ENCODE peak calls at places on chromosomes 6 and 20, in seven cellular contexts. H, G, S, T, U, B and D are unnamed samples.

GRCh38 chr6:7042056-7042653 is 65.6 kb upstream of the RREB1 start:
- DNase-seq in B (peak), T (no peak), U (no peak), S (no peak), H (peak), G (no peak), D (no peak)

GRCh38 chr6:36443951-36444428 is 1.2 kb downstream of the KCTD20 start:
- DNase-seq in U (peak), S (peak), T (no peak), H (no peak), B (no peak), G (peak), D (no peak)

GRCh38 chr6:117482240-117483003 is at the start of gene DCBLD1:
- DNase-seq in T (peak), S (peak), B (peak), H (peak), G (peak), U (peak), D (peak)

GRCh38 chr6:9360881-9361280 is 925.5 kb upstream of the SLC35B3 start:
- DNase-seq in B (no peak), G (no peak), H (no peak), T (no peak), S (no peak), U (no peak), D (no peak)

GRCh38 chr6:39841923-39842322 is 49.7 kb downstream of the DAAM2 start:
- DNase-seq in H (no peak), G (no peak), U (no peak), T (no peak), B (no peak), S (no peak), D (no peak)

GRCh38 chr6:148523051-148523450 is 180.4 kb downstream of the SASH1 start:
- DNase-seq in T (no peak), H (peak), S (no peak), B (no peak), U (no peak), G (no peak), D (no peak)

GRCh38 chr20:36754656-36755222 is 8.8 kb upstream of the NDRG3 start:
- DNase-seq in T (peak), G (peak), H (peak), B (peak), S (peak), U (peak), D (no peak)

GRCh38 chr6:3011158-3011557 is 11.5 kb downstream of the NQO2 start:
- DNase-seq in U (no peak), S (no peak), B (no peak), G (no peak), H (no peak), T (no peak), D (no peak)

GRCh38 chr6:89244237-89244985 is 27.3 kb upstream of the GABRR1 start:
- DNase-seq in G (no peak), T (no peak), S (no peak), H (no peak), U (no peak), B (no peak), D (no peak)

DNA sequence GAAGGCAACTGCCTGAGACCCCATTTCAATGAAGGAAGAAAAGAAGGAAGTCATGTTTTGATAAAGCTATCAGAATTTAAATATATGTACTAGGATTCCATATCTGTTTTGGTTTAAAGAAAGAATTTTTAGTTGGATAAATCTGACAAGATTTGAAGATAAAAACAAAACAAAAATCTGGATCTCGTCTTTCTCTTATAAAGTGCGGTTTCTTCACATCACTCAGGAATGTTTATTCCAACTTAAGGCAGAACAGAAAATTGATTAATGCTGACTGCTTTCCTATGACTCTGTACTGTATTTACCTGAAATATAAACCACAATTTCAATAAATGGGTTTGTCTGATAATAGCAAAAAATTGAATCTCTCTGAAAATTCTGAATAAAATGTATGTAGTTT is 439.7 kb downstream of the RFPL4B start:
- DNase-seq in H (no peak), B (no peak), S (no peak), T (no peak), G (no peak), U (no peak), D (no peak)
- TF ChIP-seq CTCF in H (no peak), B (no peak), S (no peak), T (no peak), G (no peak), U (no peak), D (no peak)

DNA sequence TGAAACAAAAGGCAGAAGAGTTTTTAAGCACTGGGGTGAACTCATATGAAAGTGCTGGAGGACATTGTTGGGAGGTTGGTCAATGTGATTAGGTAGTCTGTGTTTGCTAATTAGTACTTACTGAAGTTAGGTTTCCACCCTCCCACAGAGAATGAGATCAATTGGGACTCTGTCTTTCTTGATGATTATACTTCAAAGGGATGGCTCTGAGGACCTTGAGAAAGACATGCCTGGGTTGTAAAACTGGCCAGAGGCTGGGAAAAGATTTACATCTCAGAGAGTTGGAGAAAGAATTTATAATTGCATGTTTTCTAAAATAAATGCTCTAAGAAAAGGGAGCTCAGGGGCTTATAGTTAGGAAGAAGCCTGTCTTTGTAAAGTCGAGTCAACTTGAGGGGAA is 74.0 kb downstream of the CD109 start:
- DNase-seq in B (no peak), S (no peak), G (no peak), H (no peak), T (no peak), U (no peak), D (no peak)
- TF ChIP-seq CTCF in B (no peak), S (no peak), G (no peak), H (no peak), T (no peak), U (no peak), D (no peak)

GRCh38 chr6:139107051-139107450 is 27.8 kb upstream of the HECA start:
- DNase-seq in T (no peak), H (no peak), U (no peak), B (no peak), S (no peak), G (no peak), D (no peak)
- TF ChIP-seq CTCF in T (no peak), H (no peak), U (no peak), B (no peak), S (no peak), G (no peak), D (no peak)

GRCh38 chr20:49915118-49915379 is 280 bp downstream of the SPATA2 start:
- DNase-seq in S (no peak), U (no peak), B (no peak), G (no peak), H (no peak), T (no peak), D (no peak)
- TF ChIP-seq CTCF in S (no peak), U (no peak), B (no peak), G (peak), H (no peak), T (no peak), D (no peak)

DNA sequence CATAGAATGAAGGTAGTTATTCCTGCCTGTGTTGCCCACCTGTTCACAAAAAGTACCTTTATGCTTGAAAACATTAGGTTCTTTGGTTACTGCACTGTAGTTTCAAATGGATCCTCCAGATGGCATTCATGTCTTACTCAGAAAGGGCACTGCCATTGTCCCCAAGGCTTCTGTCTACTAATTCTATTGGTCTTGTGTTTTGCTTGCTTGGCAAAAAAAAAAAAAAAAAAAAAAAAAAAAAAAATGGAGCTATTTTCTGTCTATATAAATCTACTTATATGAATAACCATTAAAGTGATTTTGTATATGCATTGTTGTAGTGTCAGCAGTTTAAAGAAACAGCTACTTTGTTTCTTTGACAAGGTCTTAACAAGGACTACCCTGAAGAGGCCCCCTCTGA is 12.7 kb upstream of the EFHC1 start:
- DNase-seq in B (no peak), U (no peak), H (peak), S (no peak), G (peak), T (no peak), D (no peak)
- TF ChIP-seq CTCF in B (no peak), U (peak), H (peak), S (peak), G (peak), T (no peak), D (peak)

DNA sequence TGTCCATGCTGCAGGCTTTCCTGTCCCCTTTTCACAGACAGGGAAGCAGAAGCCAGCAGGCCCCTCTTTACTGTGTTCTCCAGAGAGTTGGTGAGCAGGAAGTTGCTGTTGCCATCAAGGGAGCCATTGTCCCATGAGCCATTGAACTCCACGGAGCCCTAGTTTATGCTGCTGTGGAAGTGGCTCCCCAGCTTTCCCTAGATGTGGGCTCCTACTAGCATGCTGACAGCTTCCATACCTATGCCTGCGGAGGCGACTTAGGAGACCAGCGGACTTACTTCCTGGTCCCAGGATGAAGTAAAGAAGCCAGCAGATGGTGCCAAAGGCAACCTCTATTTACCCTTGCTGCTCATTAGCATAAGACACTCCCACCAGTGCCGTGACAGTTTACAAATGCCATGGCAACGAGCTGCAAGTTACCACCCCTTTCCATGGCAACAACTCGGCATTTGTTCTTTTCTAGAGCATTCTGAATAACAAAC is 30.8 kb upstream of the FKBP1A start:
- DNase-seq in U (peak), T (peak), B (no peak), H (peak), S (peak), G (peak), D (no peak)
- TF ChIP-seq CTCF in U (no peak), T (no peak), B (no peak), H (peak), S (peak), G (peak), D (no peak)